ENCODE peak calls at places on chromosomes 7 and 10, in six cellular contexts. S is transverse colon, D is tibial artery, R is Panc1, O is pancreas, U is left ventricle myocardium inferior. M is an unnamed sample.

GRCh38 chr10:10055656-10056445 is 961.8 kb upstream of the CELF2 start:
- DNase-seq in S (no peak), D (no peak), R (no peak), O (no peak), U (no peak), M (no peak)

GRCh38 chr7:150373049-150373801 is 4.6 kb downstream of the REPIN1 start:
- DNase-seq in S (peak; percentile 66), D (no peak), R (no peak), O (peak; percentile 57), U (no peak), M (no peak)

GRCh38 chr10:103638948-103639347 is 145.4 kb downstream of the NEURL1 start:
- DNase-seq in S (no peak), D (no peak), R (no peak), O (no peak), U (no peak), M (no peak)

GRCh38 chr7:158256091-158256816 is 331.4 kb downstream of the PTPRN2 start:
- DNase-seq in S (no peak), D (peak; percentile 0), R (no peak), O (no peak), U (no peak), M (no peak)

GRCh38 chr10:52313350-52314006 is 603 bp upstream of the DKK1 start:
- DNase-seq in S (peak; percentile 8), D (no peak), R (no peak), O (no peak), U (no peak), M (no peak)

GRCh38 chr7:6658618-6659345 is 21.7 kb downstream of the ZNF316 start:
- DNase-seq in S (no peak), D (no peak), R (no peak), O (no peak), U (no peak), M (no peak)

GRCh38 chr10:87752571-87752970 is 65.5 kb downstream of the ATAD1 start:
- DNase-seq in S (no peak), D (no peak), R (no peak), O (no peak), U (no peak), M (no peak)

GRCh38 chr10:33559105-33559504 is 224.6 kb upstream of the NRP1 start:
- DNase-seq in S (no peak), D (no peak), R (no peak), O (no peak), U (no peak), M (no peak)

GRCh38 chr10:13904053-13904452 is 317.3 kb downstream of the PRPF18 start:
- DNase-seq in S (no peak), D (no peak), R (no peak), O (no peak), U (no peak), M (peak; percentile 66)

GRCh38 chr10:132532784-132533560 is 4.6 kb upstream of the INPP5A start:
- DNase-seq in S (no peak), D (no peak), R (peak; percentile 73), O (no peak), U (no peak), M (peak; percentile 23)

GRCh38 chr10:88979153-88979562 is 11.4 kb upstream of the FAS start:
- DNase-seq in S (no peak), D (peak; percentile 54), R (no peak), O (no peak), U (no peak), M (peak; percentile 80)

GRCh38 chr10:35423505-35424306 is 87.4 kb downstream of the CCNY start:
- DNase-seq in S (no peak), D (no peak), R (no peak), O (no peak), U (no peak), M (no peak)

GRCh38 chr10:132540456-132540855 is 2.9 kb downstream of the INPP5A start:
- DNase-seq in S (peak; percentile 13), D (peak; percentile 29), R (no peak), O (no peak), U (peak; percentile 30), M (peak; percentile 75)

GRCh38 chr7:128743112-128743772 is 4.1 kb downstream of the CALU start:
- DNase-seq in S (no peak), D (peak; percentile 26), R (no peak), O (no peak), U (no peak), M (peak; percentile 54)
- H3K4me1 ChIP-seq in S (peaks cover 12% of the 10 kb centered on the region), D (peaks cover 8% of the 10 kb centered on the region), R (peaks cover 25% of the 10 kb centered on the region), O (peaks cover 17% of the 10 kb centered on the region), U (peaks cover 79% of the 10 kb centered on the region), M (no peaks in the 10 kb centered on the region)

GRCh38 chr7:55573234-55573504 is 867 bp upstream of the VOPP1 start:
- DNase-seq in S (no peak), D (no peak), R (no peak), O (no peak), U (no peak), M (no peak)
- H3K4me1 ChIP-seq in S (peaks cover 43% of the 10 kb centered on the region), D (peaks cover 16% of the 10 kb centered on the region), R (peaks cover 38% of the 10 kb centered on the region), O (no peaks in the 10 kb centered on the region), U (peaks cover 66% of the 10 kb centered on the region), M (peaks cover 3% of the 10 kb centered on the region)

GRCh38 chr7:88218428-88218745 is 1.5 kb downstream of the SRI start:
- DNase-seq in S (no peak), D (no peak), R (no peak), O (no peak), U (no peak), M (no peak)
- H3K4me1 ChIP-seq in S (peaks cover 30% of the 10 kb centered on the region), D (no peaks in the 10 kb centered on the region), R (peaks cover 13% of the 10 kb centered on the region), O (no peaks in the 10 kb centered on the region), U (peaks cover 54% of the 10 kb centered on the region), M (no peaks in the 10 kb centered on the region)

GRCh38 chr10:60236869-60237524 is 152.7 kb downstream of the ANK3 start:
- DNase-seq in S (peak; percentile 60), D (peak; percentile 58), R (no peak), O (no peak), U (peak; percentile 24), M (no peak)

GRCh38 chr10:60237977-60238376 is 151.7 kb downstream of the ANK3 start:
- DNase-seq in S (no peak), D (no peak), R (no peak), O (no peak), U (no peak), M (no peak)

GRCh38 chr10:60235001-60235400 is 154.7 kb downstream of the ANK3 start:
- DNase-seq in S (no peak), D (no peak), R (no peak), O (no peak), U (no peak), M (no peak)

GRCh38 chr10:60239228-60239627 is 150.4 kb downstream of the ANK3 start:
- DNase-seq in S (no peak), D (no peak), R (no peak), O (no peak), U (no peak), M (no peak)

DNA sequence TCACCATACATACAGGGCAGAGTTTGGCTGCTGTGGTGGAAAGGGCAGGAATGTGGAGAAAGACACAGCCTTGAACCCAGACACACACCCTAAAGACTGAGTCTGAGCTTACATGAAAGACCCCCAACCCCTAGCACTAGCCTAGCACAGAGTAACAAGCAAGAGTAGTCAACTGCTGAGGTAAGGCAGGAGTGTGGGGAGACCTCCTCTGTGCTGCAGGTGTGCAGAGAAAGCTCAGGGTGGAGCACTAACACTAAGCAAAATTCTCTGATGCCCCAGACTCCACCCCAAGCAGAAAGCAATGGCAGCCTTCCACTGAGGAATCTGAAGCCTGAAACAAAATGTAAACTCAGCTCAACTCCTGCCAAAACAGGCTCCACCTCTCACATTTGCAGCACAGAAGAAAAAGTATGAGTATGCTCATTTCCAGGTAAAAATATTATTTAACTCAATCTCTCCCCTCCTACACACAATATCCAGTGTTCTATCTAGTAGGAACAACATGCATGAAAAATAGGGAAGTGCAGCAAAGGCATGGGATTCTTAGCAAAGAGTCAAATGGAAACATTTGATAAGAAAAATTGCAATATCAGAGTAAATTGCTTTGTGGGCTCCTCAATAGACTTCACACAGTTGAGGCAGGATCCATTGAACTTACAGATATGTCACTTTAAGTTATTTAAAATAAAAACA is 151.1 kb downstream of the ANK3 start:
- DNase-seq in S (no peak), D (no peak), R (peak; percentile 15), O (peak; percentile 5), U (no peak), M (no peak)
- H3K4me1 ChIP-seq in S (no peaks in the 10 kb centered on the region), D (no peaks in the 10 kb centered on the region), R (no peaks in the 10 kb centered on the region), O (no peaks in the 10 kb centered on the region), U (peaks cover 44% of the 10 kb centered on the region), M (no peaks in the 10 kb centered on the region)

GRCh38 chr10:44058259-44058658 is 326.6 kb downstream of the CXCL12 start:
- DNase-seq in S (no peak), D (no peak), R (no peak), O (no peak), U (no peak), M (no peak)
- H3K4me1 ChIP-seq in S (no peaks in the 10 kb centered on the region), D (peaks cover 3% of the 10 kb centered on the region), R (no peaks in the 10 kb centered on the region), O (peaks cover 17% of the 10 kb centered on the region), U (no peaks in the 10 kb centered on the region), M (no peaks in the 10 kb centered on the region)

DNA sequence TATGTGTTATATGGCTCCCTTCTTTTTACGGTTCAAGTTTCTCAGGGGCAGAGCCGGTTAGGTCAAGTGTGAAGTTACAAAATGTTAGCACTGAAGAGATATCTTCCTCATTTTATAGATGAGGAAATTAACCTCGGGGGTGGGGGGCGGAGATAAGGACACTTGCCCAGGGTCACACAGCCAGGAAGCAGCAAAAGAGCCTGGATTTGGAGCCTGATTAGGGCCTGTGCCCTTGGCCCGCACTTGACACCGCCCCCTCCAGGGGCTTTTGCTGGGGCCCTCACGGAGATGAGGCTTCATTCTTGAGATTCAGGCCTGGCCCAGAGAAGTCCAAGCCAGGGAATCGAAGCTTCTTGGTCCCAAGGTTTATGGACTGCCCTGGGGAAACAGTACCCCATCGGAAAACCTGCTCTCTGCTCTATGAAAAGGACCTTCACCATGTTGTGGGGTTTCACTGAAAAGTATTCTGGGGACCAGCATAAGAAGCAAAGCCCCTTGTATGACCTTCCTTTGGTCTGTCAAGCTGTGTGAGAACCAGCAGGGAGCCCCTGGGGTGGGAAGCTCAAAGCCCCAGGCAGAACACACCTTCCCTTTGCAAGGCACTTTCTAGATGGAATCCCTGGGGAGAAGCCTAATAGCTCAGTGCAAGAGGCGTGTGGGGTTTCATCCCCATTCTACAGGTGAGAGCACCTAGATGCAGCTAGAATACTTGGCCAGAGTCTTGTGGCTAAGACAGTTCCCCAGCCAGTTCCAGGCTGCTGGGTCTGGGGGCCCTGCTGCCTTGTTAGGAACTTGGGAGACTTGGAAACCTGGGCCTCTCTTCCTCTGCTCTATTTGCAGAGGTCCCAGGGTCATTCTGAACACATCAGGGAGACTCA is 21.9 kb downstream of the UNC5B start:
- DNase-seq in S (no peak), D (no peak), R (no peak), O (no peak), U (peak; percentile 19), M (no peak)
- H3K4me1 ChIP-seq in S (peaks cover 14% of the 10 kb centered on the region), D (peaks cover 37% of the 10 kb centered on the region), R (no peaks in the 10 kb centered on the region), O (peaks cover 11% of the 10 kb centered on the region), U (peaks cover 91% of the 10 kb centered on the region), M (no peaks in the 10 kb centered on the region)

DNA sequence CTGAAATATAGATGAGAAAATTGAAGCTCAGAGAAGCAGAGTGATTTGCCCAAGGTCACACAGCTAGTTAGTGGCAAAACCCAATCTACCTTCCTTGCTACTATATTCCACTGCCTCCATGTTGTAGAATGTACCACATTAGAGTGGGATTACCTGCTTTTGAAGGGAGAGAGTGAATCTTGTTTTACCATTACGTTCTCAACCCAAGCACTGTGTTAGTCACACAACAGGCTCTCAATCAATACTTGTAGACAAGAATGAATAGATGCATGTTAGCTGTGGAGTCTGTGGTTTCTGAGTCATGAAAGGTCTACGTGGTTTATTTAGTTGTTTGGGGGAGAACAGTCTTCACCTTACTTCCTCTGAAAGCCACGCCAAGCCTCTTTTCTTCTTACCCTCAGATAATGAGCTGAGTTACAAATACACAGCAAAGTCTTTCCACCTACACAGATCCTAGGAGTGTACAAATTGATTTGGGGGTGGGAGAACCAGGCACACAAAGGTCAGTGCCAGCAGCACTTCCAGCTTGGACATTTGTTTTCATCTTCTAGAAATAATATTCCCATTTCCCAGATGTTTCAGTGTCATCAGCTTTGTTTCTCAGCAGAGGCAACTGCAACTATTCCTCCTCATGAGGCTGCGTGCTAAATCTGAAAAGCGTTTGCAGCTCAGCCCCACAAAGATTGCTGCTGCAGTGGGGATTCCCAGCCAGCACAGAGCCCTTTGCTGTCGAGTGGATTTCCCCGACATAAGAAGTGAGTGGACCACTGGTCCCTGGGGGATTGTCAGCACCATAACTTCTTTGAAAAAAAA is 71.5 kb upstream of the ADO start:
- DNase-seq in S (no peak), D (no peak), R (peak; percentile 13), O (no peak), U (no peak), M (no peak)
- H3K4me1 ChIP-seq in S (no peaks in the 10 kb centered on the region), D (no peaks in the 10 kb centered on the region), R (no peaks in the 10 kb centered on the region), O (no peaks in the 10 kb centered on the region), U (peaks cover 4% of the 10 kb centered on the region), M (no peaks in the 10 kb centered on the region)